ENCODE peak calls at places on chromosomes 6 and 20, in five cellular contexts. U is sigmoid colon, A is transverse colon, L is breast epithelium, B is stomach. S is an unnamed sample.

GRCh38 chr6:38573800-38574395 is 65.8 kb downstream of the BTBD9 start:
- DNase-seq in U (no peak), A (no peak), L (no peak), B (no peak), S (no peak)

GRCh38 chr6:39225543-39225942 is 3.7 kb downstream of the KCNK5 start:
- DNase-seq in U (no peak), A (peak; percentile 76), L (no peak), B (peak; percentile 53), S (no peak)

GRCh38 chr6:131813991-131814390 is 6.2 kb downstream of the ENPP1 start:
- DNase-seq in U (no peak), A (no peak), L (no peak), B (no peak), S (no peak)

GRCh38 chr6:70668499-70668812 is 773 bp downstream of the SMAP1 start:
- DNase-seq in U (no peak), A (no peak), L (no peak), B (no peak), S (no peak)

GRCh38 chr6:169319561-169319960 is 65.9 kb upstream of the THBS2 start:
- DNase-seq in U (no peak), A (no peak), L (no peak), B (no peak), S (peak; percentile 72)

GRCh38 chr6:169824021-169824420 is 72.6 kb downstream of the ERMARD start:
- DNase-seq in U (no peak), A (no peak), L (no peak), B (no peak), S (peak; percentile 81)

GRCh38 chr6:56745971-56746370 is 103.3 kb upstream of the DST start:
- DNase-seq in U (no peak), A (no peak), L (no peak), B (no peak), S (no peak)

GRCh38 chr20:3785240-3786125 is 1.1 kb downstream of the CENPB start:
- DNase-seq in U (no peak), A (no peak), L (no peak), B (peak; percentile 42), S (no peak)

GRCh38 chr6:31834367-31834703 is 6.8 kb downstream of the HSPA1B start:
- DNase-seq in U (peak; percentile 93), A (peak; percentile 90), L (peak; percentile 82), B (peak; percentile 87), S (peak; percentile 97)

GRCh38 chr6:77880501-77880900 is 227.7 kb downstream of the MEI4 start:
- DNase-seq in U (no peak), A (no peak), L (no peak), B (no peak), S (no peak)

GRCh38 chr6:113083947-113084346 is 736.8 kb downstream of the RFPL4B start:
- DNase-seq in U (no peak), A (no peak), L (no peak), B (no peak), S (no peak)

GRCh38 chr20:31595654-31596411 is 9.3 kb upstream of the ID1 start:
- DNase-seq in U (peak; percentile 87), A (peak; percentile 86), L (no peak), B (peak; percentile 65), S (no peak)
- TF ChIP-seq POLR2AphosphoS5 in U (peak; percentile 57), A (peak; percentile 81), L (peak; percentile 63), B (peak; percentile 89), S (peak; percentile 85)

DNA sequence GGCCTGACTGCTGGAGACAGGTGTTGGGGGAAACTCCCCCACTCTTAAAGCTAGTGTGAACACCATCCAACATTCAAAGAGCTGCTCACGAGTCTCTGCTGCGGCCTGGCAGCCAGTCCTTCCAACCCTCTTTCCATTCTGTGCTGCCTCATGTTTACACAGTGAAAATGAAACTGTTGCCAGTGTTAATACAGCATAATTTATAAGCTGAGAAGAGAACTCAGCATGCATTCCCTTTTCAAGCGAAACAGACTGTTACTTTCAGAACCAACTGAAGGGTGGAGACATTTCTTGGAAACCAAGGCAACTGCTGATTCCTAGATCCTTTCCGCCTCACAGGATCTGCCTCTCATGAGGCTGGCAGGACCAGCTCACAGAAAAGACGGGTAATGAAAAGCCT is 533.8 kb upstream of the ID4 start:
- DNase-seq in U (no peak), A (no peak), L (no peak), B (peak; percentile 36), S (no peak)
- H3K27ac ChIP-seq in U (peak overlapping the region; percentile 77), A (peak overlapping the region; percentile 47), L (no peak overlapping the region), B (peak overlapping the region; percentile 66), S (peak overlapping the region; percentile 81)

GRCh38 chr6:14722001-14722567 is 523.8 kb upstream of the JARID2 start:
- DNase-seq in U (no peak), A (no peak), L (no peak), B (no peak), S (no peak)

GRCh38 chr6:14720411-14721102 is 525.3 kb upstream of the JARID2 start:
- DNase-seq in U (no peak), A (no peak), L (no peak), B (no peak), S (no peak)

GRCh38 chr6:14719273-14719672 is 526.6 kb upstream of the JARID2 start:
- DNase-seq in U (no peak), A (no peak), L (no peak), B (no peak), S (no peak)

GRCh38 chr6:14722704-14723103 is 523.2 kb upstream of the JARID2 start:
- DNase-seq in U (no peak), A (no peak), L (no peak), B (no peak), S (no peak)

DNA sequence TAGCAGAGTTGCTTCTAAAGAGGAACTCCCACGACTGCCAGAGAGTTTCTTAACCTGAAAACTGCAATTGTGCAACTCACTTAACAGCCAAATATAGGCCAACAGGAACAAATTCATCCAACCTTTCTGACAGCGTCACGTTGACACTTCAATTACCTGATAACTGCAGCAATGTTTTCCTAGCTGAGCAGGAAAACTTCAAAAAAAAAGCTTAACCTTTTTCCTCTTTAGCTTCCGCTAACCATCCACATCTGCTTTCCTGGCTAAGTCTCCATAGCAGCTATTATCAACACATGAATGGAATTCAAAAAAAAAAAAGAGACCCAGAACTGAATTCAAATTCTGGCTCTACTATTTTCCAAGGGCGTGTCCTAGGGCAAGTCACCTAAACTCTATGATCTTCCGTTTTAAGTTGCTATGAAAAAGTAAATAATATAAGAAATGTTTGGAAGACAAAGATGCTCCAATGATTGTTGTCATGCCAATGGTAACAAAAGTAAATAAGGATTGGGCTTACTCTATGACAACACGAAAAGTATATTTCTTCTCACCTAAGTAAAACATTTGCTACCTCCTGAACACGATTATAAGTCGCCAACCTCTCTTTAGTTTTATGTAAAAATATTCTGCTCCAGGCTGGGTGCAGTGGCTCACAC is 524.6 kb upstream of the JARID2 start:
- DNase-seq in U (no peak), A (no peak), L (no peak), B (no peak), S (no peak)
- TF ChIP-seq POLR2AphosphoS5 in U (no peak), A (no peak), L (no peak), B (peak; percentile 18), S (peak; percentile 52)

GRCh38 chr6:105568751-105569150 is 165.9 kb upstream of the PREP start:
- DNase-seq in U (no peak), A (no peak), L (no peak), B (no peak), S (no peak)

GRCh38 chr6:105567140-105567539 is 164.3 kb upstream of the PREP start:
- DNase-seq in U (no peak), A (no peak), L (no peak), B (no peak), S (no peak)

GRCh38 chr6:105566503-105566902 is 163.6 kb upstream of the PREP start:
- DNase-seq in U (no peak), A (peak; percentile 26), L (no peak), B (no peak), S (no peak)

GRCh38 chr6:105569706-105570105 is 166.8 kb upstream of the PREP start:
- DNase-seq in U (no peak), A (no peak), L (no peak), B (no peak), S (no peak)

DNA sequence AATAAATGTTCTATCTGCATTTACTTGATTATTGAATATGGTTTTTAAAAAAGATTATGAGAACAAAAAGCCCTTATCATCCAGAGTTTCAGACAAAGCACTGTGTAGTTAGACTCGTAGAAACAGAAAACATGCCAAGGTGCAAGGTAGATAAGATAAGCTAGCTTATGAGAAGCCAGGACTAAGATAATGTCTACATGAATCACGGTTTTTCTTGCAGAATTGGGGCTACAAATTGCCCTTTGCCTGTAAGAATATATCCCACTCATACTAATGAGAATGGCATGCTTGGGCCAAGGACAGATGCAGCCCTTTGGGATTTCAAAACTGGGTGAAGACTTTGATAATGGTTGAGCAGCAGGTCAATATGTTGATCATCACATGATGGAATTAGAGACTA is 165.2 kb upstream of the PREP start:
- DNase-seq in U (no peak), A (no peak), L (no peak), B (no peak), S (no peak)
- H3K27ac ChIP-seq in U (no peak overlapping the region), A (no peak overlapping the region), L (no peak overlapping the region), B (no peak overlapping the region), S (no peak overlapping the region)